ENCODE peak calls at places on chromosomes 1 and 21, in six cellular contexts. M is left ventricle myocardium superior; D is dermis blood vessel endothelial cell; N is activated CD8-positive, alpha-beta T cell treated with anti-CD3 and anti-CD28 coated beads, Interleukin-2, amount 10 ng/mL, durations not matched to agents 7 days and 5 days; O is activated gamma-delta T cell treated with anti-CD3 and anti-CD28 coated beads, Interleukin-2, amount 50 U/mL, for 16 hours; K is kidney. J is an unnamed sample.

GRCh38 chr1:198788561-198789064 is 149.8 kb downstream of the PTPRC start:
- DNase-seq in O (no peak), K (no peak), M (no peak), D (peak), N (peak), J (no peak)

GRCh38 chr21:39611547-39612190 is 1.1 kb upstream of the B3GALT5 start:
- DNase-seq in M (no peak), D (no peak), O (no peak), K (peak), N (no peak), J (no peak)

GRCh38 chr1:225919906-225920305 is 4.1 kb downstream of the PYCR2 start:
- DNase-seq in N (no peak), D (peak), M (peak), K (peak), O (no peak), J (no peak)

GRCh38 chr1:161031874-161032273 is 6.9 kb downstream of the TSTD1 start:
- DNase-seq in O (no peak), K (no peak), D (no peak), N (no peak), M (no peak), J (no peak)

GRCh38 chr1:192573499-192573898 is 2.1 kb upstream of the RGS1 start:
- DNase-seq in D (peak), M (no peak), N (no peak), K (no peak), O (no peak), J (no peak)

GRCh38 chr1:94160811-94161210 is 39.9 kb upstream of the ABCA4 start:
- DNase-seq in D (peak), O (no peak), M (no peak), N (no peak), K (no peak), J (no peak)

GRCh38 chr21:43855955-43856354 is 9.1 kb upstream of the AGPAT3 start:
- DNase-seq in N (no peak), K (no peak), D (no peak), M (no peak), O (no peak), J (no peak)

GRCh38 chr1:181250038-181250437 is 161.5 kb downstream of the IER5 start:
- DNase-seq in K (no peak), N (no peak), M (no peak), D (no peak), O (no peak), J (no peak)

GRCh38 chr1:71861022-71861421 is 421.3 kb downstream of the NEGR1 start:
- DNase-seq in M (no peak), N (no peak), D (no peak), O (no peak), K (no peak), J (no peak)

GRCh38 chr1:66559517-66559916 is 25.6 kb downstream of the SGIP1 start:
- DNase-seq in O (no peak), N (no peak), M (no peak), K (no peak), D (no peak), J (no peak)

GRCh38 chr1:16226495-16227179 is 10.3 kb downstream of the CPLANE2 start:
- DNase-seq in N (no peak), K (peak), D (no peak), O (no peak), M (peak), J (no peak)

GRCh38 chr1:171257207-171258052 is 9.1 kb downstream of the FMO1 start:
- DNase-seq in M (peak), N (no peak), K (peak), O (no peak), D (no peak), J (no peak)

J was measured in KG1.